ENCODE peak calls at places on chromosome 1, in ten cellular contexts. B, M, V, R, Z, S, X, D, J and E are unnamed samples.

GRCh38 chr1:23577056-23577985 is 18.0 kb upstream of the ID3 start:
- DNase-seq in B (peak), M (peak), V (peak), R (no peak), Z (peak), S (no peak), X (peak), D (no peak), J (no peak), E (peak)

GRCh38 chr1:159854101-159854692 is 8.3 kb downstream of the VSIG8 start:
- DNase-seq in B (peak), M (peak), V (peak), R (no peak), Z (no peak), S (no peak), X (peak), D (peak), J (peak), E (peak)

GRCh38 chr1:15492572-15492971 is 16.7 kb downstream of the CELA2B start:
- DNase-seq in B (no peak), M (no peak), V (peak), R (no peak), Z (no peak), S (no peak), X (no peak), D (no peak), J (no peak), E (no peak)

GRCh38 chr1:238324465-238324864 is 433.7 kb upstream of the ZP4 start:
- DNase-seq in B (no peak), M (no peak), V (no peak), R (no peak), Z (no peak), S (no peak), X (no peak), D (no peak), J (no peak), E (no peak)

GRCh38 chr1:36161656-36162531 is 5.9 kb downstream of the MAP7D1 start:
- DNase-seq in B (peak), M (peak), V (peak), R (peak), Z (no peak), S (no peak), X (no peak), D (no peak), J (peak), E (peak)

GRCh38 chr1:215556996-215557395 is 10.1 kb upstream of the KCTD3 start:
- DNase-seq in B (no peak), M (no peak), V (no peak), R (no peak), Z (no peak), S (no peak), X (no peak), D (no peak), J (no peak), E (no peak)

GRCh38 chr1:242427519-242427918 is 97.0 kb downstream of the PLD5 start:
- DNase-seq in B (no peak), M (no peak), V (no peak), R (no peak), Z (no peak), S (no peak), X (no peak), D (no peak), J (no peak), E (no peak)

GRCh38 chr1:214510914-214511638 is 40.3 kb downstream of the PTPN14 start:
- DNase-seq in B (no peak), M (no peak), V (no peak), R (no peak), Z (no peak), S (no peak), X (no peak), D (no peak), J (no peak), E (no peak)

GRCh38 chr1:108503062-108503740 is 53.1 kb downstream of the NBPF6 start:
- DNase-seq in B (peak), M (no peak), V (no peak), R (no peak), Z (peak), S (peak), X (peak), D (no peak), J (no peak), E (peak)

GRCh38 chr1:14255711-14256110 is 342.8 kb upstream of the KAZN start:
- DNase-seq in B (peak), M (no peak), V (no peak), R (no peak), Z (no peak), S (no peak), X (no peak), D (no peak), J (no peak), E (peak)

GRCh38 chr1:83813571-83813970 is 185.4 kb downstream of the TTLL7 start:
- DNase-seq in B (no peak), M (no peak), V (no peak), R (no peak), Z (no peak), S (no peak), X (no peak), D (no peak), J (no peak), E (no peak)

GRCh38 chr1:29945426-29945825 is 709.1 kb downstream of the PTPRU start:
- DNase-seq in B (no peak), M (no peak), V (no peak), R (no peak), Z (no peak), S (no peak), X (no peak), D (no peak), J (no peak), E (no peak)

GRCh38 chr1:54874079-54874830 is 12.7 kb downstream of the DHCR24 start:
- DNase-seq in B (peak), M (no peak), V (no peak), R (no peak), Z (no peak), S (no peak), X (no peak), D (no peak), J (peak), E (no peak)

GRCh38 chr1:199585392-199585791 is 442.1 kb upstream of the NR5A2 start:
- DNase-seq in B (peak), M (no peak), V (no peak), R (no peak), Z (no peak), S (no peak), X (no peak), D (no peak), J (no peak), E (no peak)

GRCh38 chr1:60287536-60287935 is 214.0 kb upstream of the C1orf87 start:
- DNase-seq in B (no peak), M (no peak), V (no peak), R (no peak), Z (no peak), S (no peak), X (no peak), D (no peak), J (no peak), E (no peak)

GRCh38 chr1:174940776-174941175 is 59.0 kb upstream of the CACYBP start:
- DNase-seq in B (no peak), M (no peak), V (no peak), R (no peak), Z (no peak), S (no peak), X (no peak), D (no peak), J (no peak), E (no peak)

GRCh38 chr1:115680730-115681111 is 39.0 kb downstream of the VANGL1 start:
- DNase-seq in B (no peak), M (no peak), V (no peak), R (no peak), Z (no peak), S (no peak), X (no peak), D (no peak), J (no peak), E (no peak)

GRCh38 chr1:81799939-81800740 is 594 bp upstream of the ADGRL2 start:
- DNase-seq in B (peak), M (no peak), V (peak), R (no peak), Z (peak), S (no peak), X (peak), D (peak), J (peak), E (peak)

GRCh38 chr1:17599301-17600300 is 60.1 kb downstream of the ARHGEF10L start:
- DNase-seq in B (no peak), M (no peak), V (no peak), R (no peak), Z (no peak), S (no peak), X (no peak), D (no peak), J (no peak), E (no peak)

GRCh38 chr1:26265405-26265804 is 14.5 kb upstream of the SH3BGRL3 start:
- DNase-seq in B (no peak), M (no peak), V (no peak), R (no peak), Z (no peak), S (no peak), X (no peak), D (no peak), J (no peak), E (no peak)

GRCh38 chr1:26263212-26263611 is 16.7 kb upstream of the SH3BGRL3 start:
- DNase-seq in B (no peak), M (no peak), V (no peak), R (no peak), Z (no peak), S (no peak), X (no peak), D (no peak), J (no peak), E (no peak)

GRCh38 chr1:26259005-26259404 is 20.9 kb upstream of the SH3BGRL3 start:
- DNase-seq in B (no peak), M (no peak), V (no peak), R (no peak), Z (no peak), S (no peak), X (no peak), D (no peak), J (no peak), E (no peak)

GRCh38 chr1:26254404-26254803 is 20.4 kb downstream of the CEP85 start:
- DNase-seq in B (no peak), M (no peak), V (no peak), R (no peak), Z (no peak), S (no peak), X (no peak), D (no peak), J (no peak), E (no peak)

DNA sequence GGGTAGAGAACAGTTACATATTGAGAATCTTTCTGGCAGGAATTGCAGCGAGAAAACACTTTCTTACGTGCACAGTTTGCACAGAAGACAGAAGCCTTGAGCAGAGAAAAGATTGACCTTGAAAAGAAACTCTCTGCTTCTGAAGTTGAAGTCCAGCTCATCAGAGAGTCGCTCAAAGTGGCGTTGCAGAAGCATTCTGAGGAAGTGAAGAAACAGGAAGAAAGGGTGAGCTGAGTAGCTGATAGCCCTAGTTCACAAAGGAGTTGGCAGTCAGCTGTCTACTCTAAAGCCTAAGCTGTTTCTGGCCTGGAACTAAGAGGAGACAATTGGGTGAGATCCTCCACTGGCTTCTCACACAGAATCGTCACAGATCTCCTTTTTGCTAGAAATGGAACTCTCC is 20.3 kb upstream of the SH3BGRL3 start:
- DNase-seq in B (no peak), M (no peak), V (no peak), R (no peak), Z (no peak), S (no peak), X (no peak), D (no peak), J (no peak), E (no peak)
- H3K4me3 ChIP-seq in B (no peak), M (no peak), V (no peak), R (no peak), Z (no peak), S (no peak), X (no peak), D (no peak), J (no peak), E (no peak)

GRCh38 chr1:162230096-162230495 is 146.6 kb downstream of the SPATA46 start:
- DNase-seq in B (peak), M (no peak), V (no peak), R (no peak), Z (no peak), S (no peak), X (no peak), D (no peak), J (no peak), E (no peak)
- H3K4me3 ChIP-seq in B (no peak), M (no peak), V (no peak), R (no peak), Z (no peak), S (no peak), X (no peak), D (no peak), J (no peak), E (no peak)

GRCh38 chr1:33085332-33085731 is 4.4 kb downstream of the AZIN2 start:
- DNase-seq in B (no peak), M (no peak), V (no peak), R (no peak), Z (no peak), S (no peak), X (no peak), D (no peak), J (no peak), E (no peak)

GRCh38 chr1:33081554-33082305 is 777 bp downstream of the AZIN2 start:
- DNase-seq in B (peak), M (no peak), V (no peak), R (no peak), Z (no peak), S (no peak), X (no peak), D (peak), J (no peak), E (no peak)

GRCh38 chr1:33080373-33080772 is 580 bp upstream of the AZIN2 start:
- DNase-seq in B (no peak), M (no peak), V (no peak), R (no peak), Z (no peak), S (no peak), X (no peak), D (no peak), J (no peak), E (no peak)

GRCh38 chr1:33080885-33081553 is at the start of gene AZIN2:
- DNase-seq in B (peak), M (peak), V (peak), R (peak), Z (peak), S (peak), X (peak), D (peak), J (peak), E (peak)

GRCh38 chr1:33082575-33083112 is 1.7 kb downstream of the AZIN2 start:
- DNase-seq in B (peak), M (no peak), V (no peak), R (no peak), Z (no peak), S (no peak), X (no peak), D (no peak), J (no peak), E (no peak)
- H3K4me3 ChIP-seq in B (no peak), M (no peak), V (no peak), R (no peak), Z (peak), S (peak), X (no peak), D (no peak), J (no peak), E (no peak)

DNA sequence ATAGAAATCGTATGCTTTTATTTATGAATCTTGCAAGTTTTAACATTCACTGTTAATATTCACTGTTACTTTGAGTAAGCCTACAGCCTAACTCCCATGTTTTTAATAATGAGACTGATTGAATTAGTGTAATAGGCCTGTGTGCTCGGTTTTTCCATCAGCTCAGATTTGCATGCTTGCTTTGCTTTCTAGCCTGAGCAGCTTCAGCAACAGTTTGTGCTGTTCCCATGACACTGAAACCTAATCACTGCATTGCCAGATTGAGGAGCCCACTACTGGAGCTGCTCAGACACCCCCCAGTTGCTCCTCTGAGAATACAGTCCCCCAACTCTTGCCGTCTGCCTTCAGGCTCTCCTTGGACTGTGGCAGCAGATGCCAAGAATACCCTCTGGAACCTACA is 695.4 kb downstream of the BRINP3 start:
- DNase-seq in B (no peak), M (no peak), V (no peak), R (no peak), Z (no peak), S (no peak), X (no peak), D (no peak), J (no peak), E (no peak)
- H3K4me3 ChIP-seq in B (no peak), M (no peak), V (no peak), R (no peak), Z (no peak), S (no peak), X (no peak), D (no peak), J (no peak), E (no peak)

DNA sequence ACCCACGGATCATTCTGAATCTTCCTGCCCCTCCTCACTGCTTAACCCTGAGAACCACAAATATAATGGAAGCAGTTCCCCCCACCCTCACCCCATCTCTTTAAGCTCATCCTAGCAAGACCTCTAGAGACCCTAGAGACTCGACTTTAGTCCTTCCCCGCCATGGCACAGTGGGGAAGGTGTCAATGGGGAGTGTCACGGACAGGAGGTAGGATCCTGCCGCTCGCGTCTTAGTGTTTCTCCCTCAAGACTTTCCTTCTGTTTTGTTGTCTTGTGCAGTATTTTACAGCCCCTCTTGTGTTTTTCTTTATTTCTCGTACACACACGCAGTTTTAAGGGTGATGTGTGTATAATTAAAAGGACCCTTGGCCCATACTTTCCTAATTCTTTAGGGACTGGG is 677 bp upstream of the PMF1 start:
- DNase-seq in B (no peak), M (no peak), V (no peak), R (no peak), Z (no peak), S (no peak), X (no peak), D (no peak), J (no peak), E (no peak)
- H3K4me3 ChIP-seq in B (peak), M (peak), V (peak), R (peak), Z (peak), S (peak), X (peak), D (no peak), J (peak), E (no peak)

DNA sequence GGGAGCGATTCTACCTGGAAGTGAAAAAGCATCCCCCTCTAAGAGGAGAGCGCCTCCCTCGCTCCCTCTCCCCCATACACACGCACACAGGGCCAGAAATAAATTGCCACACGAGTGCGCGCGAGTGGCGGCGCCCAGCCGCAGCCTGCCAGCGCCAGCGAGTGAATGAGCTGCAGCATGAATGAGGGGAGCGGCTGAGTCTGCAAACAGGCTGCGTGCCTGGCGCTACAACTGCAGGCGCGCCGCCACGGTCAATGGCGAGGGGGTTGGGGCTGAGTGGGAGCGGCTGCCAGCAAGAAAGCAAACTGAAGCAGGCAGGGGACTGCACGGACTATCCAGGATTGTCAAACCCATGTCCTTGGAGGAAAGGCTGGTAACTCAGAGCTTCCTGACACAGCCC is 2.2 kb downstream of the CAMK1G start:
- DNase-seq in B (peak), M (peak), V (peak), R (no peak), Z (no peak), S (no peak), X (no peak), D (peak), J (peak), E (peak)
- H3K4me3 ChIP-seq in B (peak), M (no peak), V (no peak), R (no peak), Z (peak), S (no peak), X (no peak), D (no peak), J (no peak), E (peak)

GRCh38 chr1:110630770-110631663 is 24.9 kb upstream of the KCNA2 start:
- DNase-seq in B (peak), M (peak), V (peak), R (peak), Z (no peak), S (no peak), X (peak), D (peak), J (peak), E (peak)
- H3K4me3 ChIP-seq in B (no peak), M (peak), V (no peak), R (peak), Z (no peak), S (no peak), X (no peak), D (no peak), J (no peak), E (no peak)

DNA sequence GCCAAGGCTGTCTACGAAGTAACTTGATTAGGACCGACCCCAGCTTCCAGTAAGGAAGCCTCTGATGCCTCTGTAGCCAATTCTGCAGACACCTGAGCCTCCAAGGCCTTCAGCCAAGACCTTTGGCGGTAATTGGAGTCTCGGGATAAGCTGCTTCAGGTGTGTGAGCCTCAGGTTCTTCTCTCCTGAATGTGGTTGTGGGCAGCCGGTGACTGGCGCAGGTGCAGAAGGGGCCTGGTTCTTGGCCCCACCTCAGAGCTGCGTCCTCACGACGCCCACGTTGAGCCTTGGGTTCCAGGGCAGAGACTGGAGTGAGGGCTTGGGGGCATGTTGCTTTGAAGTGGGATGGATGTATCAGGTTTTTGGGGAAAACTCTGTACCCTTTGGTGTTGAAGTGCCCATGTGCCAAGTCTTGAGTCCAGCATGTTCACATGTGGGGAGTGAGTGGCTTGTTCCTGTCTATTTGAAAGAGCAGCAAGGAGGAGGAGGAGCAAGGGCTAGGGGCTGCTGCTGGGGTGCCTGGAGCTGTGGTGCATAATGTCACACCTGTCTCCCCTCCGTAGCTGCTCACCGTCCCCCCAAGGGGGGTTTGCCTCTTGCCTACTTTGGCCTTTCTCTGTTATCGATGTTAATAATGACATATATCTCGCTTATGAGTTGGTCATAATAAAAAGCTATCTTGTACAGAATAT is 1.4 kb downstream of the PSEN2 start:
- DNase-seq in B (no peak), M (peak), V (no peak), R (no peak), Z (no peak), S (no peak), X (no peak), D (no peak), J (no peak), E (no peak)
- H3K4me3 ChIP-seq in B (peak), M (peak), V (peak), R (no peak), Z (peak), S (peak), X (no peak), D (no peak), J (peak), E (peak)